ENCODE peak calls at places on chromosomes 3 and 15, in six cellular contexts. One of them, this sample, is unnamed.

GRCh38 chr3:14787630-14788029 is 31.1 kb upstream of the FGD5 start:
- DNase-seq in A549: no peak
- DNase-seq in HFF-Myc: no peak
- DNase-seq in activated B cell treated with CpG ODN at 0.5 μM for 24 hours: no peak
- DNase-seq in right lobe of liver: no peak
- DNase-seq in CD8-positive, alpha-beta T cell: no peak
- DNase-seq in this sample: no peak

GRCh38 chr3:104279617-104280016 is 1087.1 kb upstream of the ALCAM start:
- DNase-seq in activated B cell treated with CpG ODN at 0.5 μM for 24 hours: no peak
- DNase-seq in right lobe of liver: no peak
- DNase-seq in CD8-positive, alpha-beta T cell: no peak
- DNase-seq in HFF-Myc: peak
- DNase-seq in A549: no peak
- DNase-seq in this sample: peak

GRCh38 chr15:77456746-77457618 is 36.3 kb downstream of the HMG20A start:
- DNase-seq in HFF-Myc: no peak
- DNase-seq in CD8-positive, alpha-beta T cell: no peak
- DNase-seq in activated B cell treated with CpG ODN at 0.5 μM for 24 hours: no peak
- DNase-seq in A549: no peak
- DNase-seq in right lobe of liver: no peak
- DNase-seq in this sample: peak

GRCh38 chr3:2921903-2922302 is 188.3 kb downstream of the IL5RA start:
- DNase-seq in CD8-positive, alpha-beta T cell: no peak
- DNase-seq in A549: peak
- DNase-seq in HFF-Myc: no peak
- DNase-seq in activated B cell treated with CpG ODN at 0.5 μM for 24 hours: no peak
- DNase-seq in right lobe of liver: no peak
- DNase-seq in this sample: peak

GRCh38 chr15:29820802-29821160 is 1.5 kb downstream of the TJP1 start:
- DNase-seq in activated B cell treated with CpG ODN at 0.5 μM for 24 hours: no peak
- DNase-seq in CD8-positive, alpha-beta T cell: no peak
- DNase-seq in HFF-Myc: no peak
- DNase-seq in right lobe of liver: no peak
- DNase-seq in A549: no peak
- DNase-seq in this sample: no peak

GRCh38 chr3:48463703-48464102 is 17.2 kb downstream of the ATRIP start:
- DNase-seq in CD8-positive, alpha-beta T cell: no peak
- DNase-seq in right lobe of liver: no peak
- DNase-seq in HFF-Myc: no peak
- DNase-seq in A549: no peak
- DNase-seq in activated B cell treated with CpG ODN at 0.5 μM for 24 hours: no peak
- DNase-seq in this sample: no peak

GRCh38 chr15:74978503-74978902 is 16.9 kb upstream of the SCAMP5 start:
- DNase-seq in CD8-positive, alpha-beta T cell: peak
- DNase-seq in HFF-Myc: no peak
- DNase-seq in A549: no peak
- DNase-seq in right lobe of liver: no peak
- DNase-seq in activated B cell treated with CpG ODN at 0.5 μM for 24 hours: no peak
- DNase-seq in this sample: no peak

GRCh38 chr15:48924528-48925393 is 39.0 kb downstream of the SHC4 start:
- DNase-seq in activated B cell treated with CpG ODN at 0.5 μM for 24 hours: no peak
- DNase-seq in right lobe of liver: no peak
- DNase-seq in HFF-Myc: no peak
- DNase-seq in A549: no peak
- DNase-seq in CD8-positive, alpha-beta T cell: no peak
- DNase-seq in this sample: peak

GRCh38 chr3:2862366-2862765 is 247.8 kb downstream of the IL5RA start:
- DNase-seq in HFF-Myc: no peak
- DNase-seq in activated B cell treated with CpG ODN at 0.5 μM for 24 hours: no peak
- DNase-seq in right lobe of liver: no peak
- DNase-seq in A549: no peak
- DNase-seq in CD8-positive, alpha-beta T cell: no peak
- DNase-seq in this sample: no peak

GRCh38 chr3:134752761-134753461 is 42.1 kb upstream of the EPHB1 start:
- DNase-seq in activated B cell treated with CpG ODN at 0.5 μM for 24 hours: no peak
- DNase-seq in CD8-positive, alpha-beta T cell: no peak
- DNase-seq in A549: no peak
- DNase-seq in HFF-Myc: no peak
- DNase-seq in right lobe of liver: no peak
- DNase-seq in this sample: no peak

GRCh38 chr3:159643406-159643805 is 345.2 kb upstream of the IL12A start:
- DNase-seq in CD8-positive, alpha-beta T cell: no peak
- DNase-seq in HFF-Myc: no peak
- DNase-seq in A549: no peak
- DNase-seq in right lobe of liver: no peak
- DNase-seq in activated B cell treated with CpG ODN at 0.5 μM for 24 hours: no peak
- DNase-seq in this sample: no peak

GRCh38 chr3:136186330-136186729 is 9.8 kb downstream of the MSL2 start:
- DNase-seq in CD8-positive, alpha-beta T cell: no peak
- DNase-seq in HFF-Myc: no peak
- DNase-seq in right lobe of liver: no peak
- DNase-seq in A549: no peak
- DNase-seq in activated B cell treated with CpG ODN at 0.5 μM for 24 hours: no peak
- DNase-seq in this sample: no peak

GRCh38 chr15:80668546-80669236 is 26.4 kb upstream of the ABHD17C start:
- DNase-seq in activated B cell treated with CpG ODN at 0.5 μM for 24 hours: no peak
- DNase-seq in HFF-Myc: no peak
- DNase-seq in CD8-positive, alpha-beta T cell: no peak
- DNase-seq in A549: no peak
- DNase-seq in right lobe of liver: no peak
- DNase-seq in this sample: no peak

GRCh38 chr3:194871864-194872668 is 186.4 kb downstream of the FAM43A start:
- DNase-seq in right lobe of liver: no peak
- DNase-seq in CD8-positive, alpha-beta T cell: no peak
- DNase-seq in A549: no peak
- DNase-seq in activated B cell treated with CpG ODN at 0.5 μM for 24 hours: no peak
- DNase-seq in HFF-Myc: peak
- DNase-seq in this sample: no peak

GRCh38 chr3:10635446-10636076 is 130.2 kb upstream of the ATP2B2 start:
- DNase-seq in HFF-Myc: no peak
- DNase-seq in activated B cell treated with CpG ODN at 0.5 μM for 24 hours: no peak
- DNase-seq in right lobe of liver: no peak
- DNase-seq in CD8-positive, alpha-beta T cell: no peak
- DNase-seq in A549: no peak
- DNase-seq in this sample: no peak

DNA sequence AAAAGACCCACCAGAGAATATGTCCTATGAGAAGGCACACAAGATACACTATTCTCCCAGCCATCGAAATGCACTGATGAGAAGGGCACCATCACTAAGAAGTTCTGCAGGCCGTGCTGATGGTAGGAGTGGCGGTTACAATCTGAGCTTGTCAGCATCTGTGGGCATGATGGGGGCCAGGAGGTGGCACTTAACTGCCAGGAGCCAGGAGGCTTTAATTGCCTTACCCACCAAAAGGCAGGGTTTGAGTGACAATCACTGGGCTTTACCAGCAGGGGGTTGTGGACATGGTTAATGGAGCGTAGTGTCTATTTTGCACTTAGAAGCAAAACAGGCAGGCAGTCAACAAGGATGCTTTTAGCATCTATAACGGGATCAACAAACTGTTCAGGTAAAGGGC is 16.0 kb upstream of the SQOR start:
- DNase-seq in A549: no peak
- DNase-seq in right lobe of liver: no peak
- DNase-seq in activated B cell treated with CpG ODN at 0.5 μM for 24 hours: no peak
- DNase-seq in CD8-positive, alpha-beta T cell: no peak
- DNase-seq in HFF-Myc: no peak
- DNase-seq in this sample: no peak
- TF ChIP-seq CTCF in A549: no peak
- TF ChIP-seq CTCF in right lobe of liver: no peak
- TF ChIP-seq CTCF in activated B cell treated with CpG ODN at 0.5 μM for 24 hours: no peak
- TF ChIP-seq CTCF in CD8-positive, alpha-beta T cell: no peak
- TF ChIP-seq CTCF in HFF-Myc: no peak
- TF ChIP-seq CTCF in this sample: no peak

GRCh38 chr3:123632161-123632655 is 47.4 kb upstream of the HACD2 start:
- DNase-seq in activated B cell treated with CpG ODN at 0.5 μM for 24 hours: no peak
- DNase-seq in HFF-Myc: peak
- DNase-seq in CD8-positive, alpha-beta T cell: no peak
- DNase-seq in right lobe of liver: no peak
- DNase-seq in A549: no peak
- DNase-seq in this sample: peak
- TF ChIP-seq CTCF in activated B cell treated with CpG ODN at 0.5 μM for 24 hours: no peak
- TF ChIP-seq CTCF in HFF-Myc: no peak
- TF ChIP-seq CTCF in CD8-positive, alpha-beta T cell: no peak
- TF ChIP-seq CTCF in right lobe of liver: no peak
- TF ChIP-seq CTCF in A549: no peak
- TF ChIP-seq CTCF in this sample: no peak

GRCh38 chr3:126528800-126529541 is 5.0 kb downstream of the CHST13 start:
- DNase-seq in HFF-Myc: no peak
- DNase-seq in A549: peak
- DNase-seq in right lobe of liver: peak
- DNase-seq in activated B cell treated with CpG ODN at 0.5 μM for 24 hours: no peak
- DNase-seq in CD8-positive, alpha-beta T cell: no peak
- DNase-seq in this sample: no peak
- TF ChIP-seq CTCF in HFF-Myc: no peak
- TF ChIP-seq CTCF in A549: no peak
- TF ChIP-seq CTCF in right lobe of liver: peak
- TF ChIP-seq CTCF in activated B cell treated with CpG ODN at 0.5 μM for 24 hours: no peak
- TF ChIP-seq CTCF in CD8-positive, alpha-beta T cell: no peak
- TF ChIP-seq CTCF in this sample: no peak

GRCh38 chr3:17810759-17811158 is 68.3 kb upstream of the TBC1D5 start:
- DNase-seq in CD8-positive, alpha-beta T cell: no peak
- DNase-seq in A549: no peak
- DNase-seq in right lobe of liver: no peak
- DNase-seq in HFF-Myc: no peak
- DNase-seq in activated B cell treated with CpG ODN at 0.5 μM for 24 hours: no peak
- DNase-seq in this sample: no peak
- TF ChIP-seq CTCF in CD8-positive, alpha-beta T cell: no peak
- TF ChIP-seq CTCF in A549: peak
- TF ChIP-seq CTCF in right lobe of liver: peak
- TF ChIP-seq CTCF in HFF-Myc: peak
- TF ChIP-seq CTCF in activated B cell treated with CpG ODN at 0.5 μM for 24 hours: no peak
- TF ChIP-seq CTCF in this sample: peak

DNA sequence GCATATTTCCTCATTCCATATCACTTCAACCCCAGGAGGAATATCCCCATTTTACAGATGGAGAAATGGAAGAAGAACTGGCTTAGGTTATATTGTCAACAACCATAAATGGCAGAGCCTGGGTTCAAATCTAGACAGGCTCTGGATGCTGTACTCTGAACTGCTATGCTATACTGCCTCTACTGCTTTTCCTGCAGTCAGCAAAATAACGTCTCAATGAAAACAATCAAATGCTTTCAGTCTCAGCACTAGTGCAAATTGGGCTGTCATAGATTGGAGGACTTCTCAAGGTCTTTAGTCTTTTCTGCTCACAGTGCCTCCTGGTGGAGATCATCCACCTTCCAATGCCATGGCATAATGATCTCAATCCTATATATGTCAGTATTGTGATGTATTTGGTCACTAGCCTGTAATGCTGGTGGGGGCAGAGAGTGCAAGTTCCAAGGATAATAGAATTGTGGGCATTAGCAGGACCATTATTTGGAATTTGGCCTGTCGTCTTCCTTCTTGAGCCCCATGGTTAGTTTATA is 285.0 kb downstream of the CLSTN2 start:
- DNase-seq in activated B cell treated with CpG ODN at 0.5 μM for 24 hours: no peak
- DNase-seq in A549: no peak
- DNase-seq in CD8-positive, alpha-beta T cell: no peak
- DNase-seq in HFF-Myc: no peak
- DNase-seq in right lobe of liver: no peak
- DNase-seq in this sample: no peak
- TF ChIP-seq CTCF in activated B cell treated with CpG ODN at 0.5 μM for 24 hours: no peak
- TF ChIP-seq CTCF in A549: no peak
- TF ChIP-seq CTCF in CD8-positive, alpha-beta T cell: no peak
- TF ChIP-seq CTCF in HFF-Myc: peak
- TF ChIP-seq CTCF in right lobe of liver: no peak
- TF ChIP-seq CTCF in this sample: no peak

GRCh38 chr3:155096303-155097008 is 16.3 kb downstream of the MME start:
- DNase-seq in activated B cell treated with CpG ODN at 0.5 μM for 24 hours: no peak
- DNase-seq in right lobe of liver: no peak
- DNase-seq in A549: no peak
- DNase-seq in CD8-positive, alpha-beta T cell: no peak
- DNase-seq in HFF-Myc: no peak
- DNase-seq in this sample: no peak

GRCh38 chr3:155097009-155097349 is 16.9 kb downstream of the MME start:
- DNase-seq in CD8-positive, alpha-beta T cell: no peak
- DNase-seq in A549: no peak
- DNase-seq in HFF-Myc: no peak
- DNase-seq in right lobe of liver: no peak
- DNase-seq in activated B cell treated with CpG ODN at 0.5 μM for 24 hours: no peak
- DNase-seq in this sample: no peak

GRCh38 chr3:155102329-155102728 is 22.2 kb downstream of the MME start:
- DNase-seq in HFF-Myc: no peak
- DNase-seq in right lobe of liver: no peak
- DNase-seq in activated B cell treated with CpG ODN at 0.5 μM for 24 hours: no peak
- DNase-seq in CD8-positive, alpha-beta T cell: no peak
- DNase-seq in A549: no peak
- DNase-seq in this sample: no peak

GRCh38 chr3:155106059-155106458 is 25.9 kb downstream of the MME start:
- DNase-seq in HFF-Myc: no peak
- DNase-seq in right lobe of liver: no peak
- DNase-seq in CD8-positive, alpha-beta T cell: no peak
- DNase-seq in activated B cell treated with CpG ODN at 0.5 μM for 24 hours: no peak
- DNase-seq in A549: no peak
- DNase-seq in this sample: no peak

GRCh38 chr3:155101398-155101797 is 21.3 kb downstream of the MME start:
- DNase-seq in HFF-Myc: peak
- DNase-seq in activated B cell treated with CpG ODN at 0.5 μM for 24 hours: no peak
- DNase-seq in CD8-positive, alpha-beta T cell: no peak
- DNase-seq in A549: no peak
- DNase-seq in right lobe of liver: no peak
- DNase-seq in this sample: no peak
- TF ChIP-seq CTCF in HFF-Myc: no peak
- TF ChIP-seq CTCF in activated B cell treated with CpG ODN at 0.5 μM for 24 hours: no peak
- TF ChIP-seq CTCF in CD8-positive, alpha-beta T cell: no peak
- TF ChIP-seq CTCF in A549: no peak
- TF ChIP-seq CTCF in right lobe of liver: no peak
- TF ChIP-seq CTCF in this sample: no peak